ENCODE peak calls at places on chromosomes 4 and X, in ten cellular contexts. Y, Z, Q, B, X, L, T, R, D and W are unnamed samples.

GRCh38 chr4:94603170-94603747 is 151.5 kb downstream of the PDLIM5 start:
- DNase-seq in Y (no peak), X (peak), R (no peak), B (no peak), T (peak), D (peak), Q (peak), L (no peak), Z (peak), W (peak)

GRCh38 chrX:131068945-131069719 is 11.0 kb downstream of the ARHGAP36 start:
- DNase-seq in X (peak), Z (no peak), Y (no peak), Q (peak), B (no peak), R (peak), L (no peak), T (peak), D (peak), W (no peak)

GRCh38 chr4:105550641-105551040 is 1.8 kb upstream of the ARHGEF38 start:
- DNase-seq in R (no peak), Z (no peak), B (no peak), Q (no peak), X (no peak), D (no peak), T (no peak), Y (peak), L (no peak), W (no peak)

GRCh38 chr4:163166041-163166579 is 580 bp downstream of the NAF1 start:
- DNase-seq in L (no peak), D (peak), Y (peak), R (no peak), Z (no peak), Q (peak), B (peak), T (peak), X (peak), W (peak)

GRCh38 chrX:131789664-131790063 is 233.4 kb upstream of the STK26 start:
- DNase-seq in B (no peak), Q (no peak), L (no peak), R (no peak), D (no peak), X (no peak), Y (no peak), Z (no peak), T (no peak), W (no peak)

GRCh38 chr4:2075171-2075986 is 16.3 kb downstream of the NAT8L start:
- DNase-seq in Y (no peak), T (no peak), B (no peak), Q (no peak), D (no peak), R (no peak), X (no peak), Z (no peak), L (no peak), W (no peak)

GRCh38 chrX:154761977-154762528 is 611 bp upstream of the DKC1 start:
- DNase-seq in R (peak), X (peak), T (no peak), Q (peak), D (no peak), B (peak), Y (no peak), Z (no peak), L (no peak), W (no peak)

GRCh38 chrX:116490091-116490490 is 27.3 kb upstream of the CT83 start:
- DNase-seq in B (no peak), L (no peak), D (no peak), X (no peak), T (no peak), Q (peak), R (peak), Y (peak), Z (no peak), W (no peak)

GRCh38 chr4:71550220-71551190 is 211.7 kb downstream of the SLC4A4 start:
- DNase-seq in X (peak), Y (no peak), R (no peak), L (no peak), Q (peak), T (peak), Z (peak), D (peak), B (no peak), W (no peak)

GRCh38 chrX:125175991-125176390 is 143.7 kb upstream of the TEX13C start:
- DNase-seq in L (no peak), T (no peak), D (no peak), X (no peak), B (no peak), Q (no peak), R (no peak), Z (no peak), Y (no peak), W (no peak)

GRCh38 chr4:39233783-39234182 is 51.5 kb downstream of the WDR19 start:
- DNase-seq in D (no peak), L (no peak), T (no peak), Y (no peak), B (no peak), X (no peak), Z (no peak), Q (no peak), R (no peak), W (no peak)

GRCh38 chrX:37685452-37686347 is at the start of gene XK:
- DNase-seq in Y (peak), L (no peak), Z (no peak), R (peak), B (peak), Q (peak), X (peak), D (peak), T (peak), W (peak)